ENCODE peak calls at places on chromosomes 6 and 20, in five cellular contexts. Z, O, B, L and G are unnamed samples.

GRCh38 chr6:49430187-49430586 is 32.9 kb downstream of the MMUT start:
- DNase-seq in Z (no peak), O (no peak), B (peak), L (no peak), G (no peak)

GRCh38 chr20:59164681-59165388 is 1.2 kb downstream of the ZNF831 start:
- DNase-seq in Z (peak), O (no peak), B (no peak), L (no peak), G (no peak)

GRCh38 chr20:46099491-46100287 is 9.9 kb upstream of the NCOA5 start:
- DNase-seq in Z (no peak), O (no peak), B (no peak), L (no peak), G (no peak)

GRCh38 chr6:42409582-42409981 is 42.1 kb downstream of the TRERF1 start:
- DNase-seq in Z (no peak), O (no peak), B (no peak), L (no peak), G (no peak)

GRCh38 chr20:12687476-12687875 is 321.3 kb upstream of the SPTLC3 start:
- DNase-seq in Z (no peak), O (no peak), B (no peak), L (no peak), G (no peak)

GRCh38 chr6:113723182-113723581 is 134.0 kb upstream of the MARCKS start:
- DNase-seq in Z (no peak), O (no peak), B (peak), L (no peak), G (no peak)

GRCh38 chr6:7112741-7113313 is 5.1 kb downstream of the RREB1 start:
- DNase-seq in Z (peak), O (no peak), B (no peak), L (peak), G (no peak)

GRCh38 chr20:54005524-54005923 is 64.9 kb downstream of the BCAS1 start:
- DNase-seq in Z (no peak), O (no peak), B (no peak), L (no peak), G (no peak)

GRCh38 chr6:63572733-63573139 is 456 bp downstream of the LOC128125822 start:
- DNase-seq in Z (no peak), O (no peak), B (no peak), L (no peak), G (no peak)

GRCh38 chr6:42523158-42523814 is 40.5 kb upstream of the UBR2 start:
- DNase-seq in Z (no peak), O (no peak), B (peak), L (peak), G (no peak)

GRCh38 chr6:76438768-76439167 is 366.3 kb upstream of the IMPG1 start:
- DNase-seq in Z (no peak), O (no peak), B (no peak), L (no peak), G (no peak)

GRCh38 chr6:4130357-4130987 is 4.9 kb downstream of the ECI2 start:
- DNase-seq in Z (no peak), O (no peak), B (no peak), L (no peak), G (no peak)